ENCODE peak calls at places on chromosomes 11 and 22, in eight cellular contexts. One of them, this sample, is unnamed.

GRCh38 chr11:103953797-103954495 is 82.5 kb upstream of the DDI1 start:
- DNase-seq in brain microvascular endothelial cell: no peak
- DNase-seq in upper lobe of left lung: no peak
- DNase-seq in spleen: no peak
- DNase-seq in fibroblast of villous mesenchyme: no peak
- DNase-seq in ovary: no peak
- DNase-seq in GM06990: no peak
- DNase-seq in fibroblast of mammary gland: no peak
- DNase-seq in this sample: no peak

GRCh38 chr11:86431258-86431657 is 56.6 kb downstream of the CCDC81 start:
- DNase-seq in upper lobe of left lung: peak
- DNase-seq in fibroblast of mammary gland: no peak
- DNase-seq in spleen: no peak
- DNase-seq in ovary: no peak
- DNase-seq in brain microvascular endothelial cell: no peak
- DNase-seq in GM06990: no peak
- DNase-seq in fibroblast of villous mesenchyme: peak
- DNase-seq in this sample: no peak

GRCh38 chr11:68463714-68464113 is 3.2 kb downstream of the PPP6R3 start:
- DNase-seq in fibroblast of villous mesenchyme: no peak
- DNase-seq in fibroblast of mammary gland: no peak
- DNase-seq in GM06990: no peak
- DNase-seq in upper lobe of left lung: no peak
- DNase-seq in ovary: no peak
- DNase-seq in brain microvascular endothelial cell: no peak
- DNase-seq in spleen: peak
- DNase-seq in this sample: no peak

GRCh38 chr11:90809581-90809980 is 586.7 kb upstream of the CHORDC1 start:
- DNase-seq in fibroblast of mammary gland: no peak
- DNase-seq in ovary: no peak
- DNase-seq in upper lobe of left lung: no peak
- DNase-seq in spleen: no peak
- DNase-seq in brain microvascular endothelial cell: no peak
- DNase-seq in GM06990: no peak
- DNase-seq in fibroblast of villous mesenchyme: no peak
- DNase-seq in this sample: no peak

GRCh38 chr11:117563556-117563955 is 233.5 kb downstream of the DSCAML1 start:
- DNase-seq in spleen: peak
- DNase-seq in brain microvascular endothelial cell: no peak
- DNase-seq in fibroblast of mammary gland: no peak
- DNase-seq in upper lobe of left lung: no peak
- DNase-seq in fibroblast of villous mesenchyme: no peak
- DNase-seq in ovary: no peak
- DNase-seq in GM06990: no peak
- DNase-seq in this sample: no peak

GRCh38 chr22:47600281-47600680 is 837.8 kb downstream of the TBC1D22A start:
- DNase-seq in spleen: peak
- DNase-seq in ovary: no peak
- DNase-seq in upper lobe of left lung: no peak
- DNase-seq in GM06990: no peak
- DNase-seq in fibroblast of mammary gland: no peak
- DNase-seq in brain microvascular endothelial cell: no peak
- DNase-seq in fibroblast of villous mesenchyme: no peak
- DNase-seq in this sample: no peak

GRCh38 chr11:85961930-85962363 is 106.8 kb downstream of the CCDC83 start:
- DNase-seq in fibroblast of mammary gland: peak
- DNase-seq in spleen: no peak
- DNase-seq in brain microvascular endothelial cell: peak
- DNase-seq in ovary: no peak
- DNase-seq in fibroblast of villous mesenchyme: peak
- DNase-seq in GM06990: no peak
- DNase-seq in upper lobe of left lung: no peak
- DNase-seq in this sample: no peak

GRCh38 chr11:60927061-60927592 is 2.9 kb downstream of the TMEM132A start:
- DNase-seq in ovary: no peak
- DNase-seq in fibroblast of mammary gland: no peak
- DNase-seq in GM06990: no peak
- DNase-seq in brain microvascular endothelial cell: no peak
- DNase-seq in fibroblast of villous mesenchyme: no peak
- DNase-seq in spleen: no peak
- DNase-seq in upper lobe of left lung: peak
- DNase-seq in this sample: no peak

GRCh38 chr11:43518407-43519165 is 159.9 kb downstream of the TTC17 start:
- DNase-seq in spleen: no peak
- DNase-seq in upper lobe of left lung: no peak
- DNase-seq in fibroblast of villous mesenchyme: no peak
- DNase-seq in brain microvascular endothelial cell: peak
- DNase-seq in fibroblast of mammary gland: peak
- DNase-seq in GM06990: no peak
- DNase-seq in ovary: no peak
- DNase-seq in this sample: no peak

GRCh38 chr11:126284829-126285228 is 1.9 kb downstream of the TIRAP start:
- DNase-seq in spleen: no peak
- DNase-seq in brain microvascular endothelial cell: peak
- DNase-seq in upper lobe of left lung: no peak
- DNase-seq in fibroblast of mammary gland: peak
- DNase-seq in ovary: peak
- DNase-seq in GM06990: peak
- DNase-seq in fibroblast of villous mesenchyme: peak
- DNase-seq in this sample: peak

GRCh38 chr22:19629720-19630419 is 84.4 kb upstream of the SEPTIN5 start:
- DNase-seq in fibroblast of villous mesenchyme: peak
- DNase-seq in spleen: peak
- DNase-seq in fibroblast of mammary gland: peak
- DNase-seq in brain microvascular endothelial cell: peak
- DNase-seq in ovary: peak
- DNase-seq in GM06990: peak
- DNase-seq in upper lobe of left lung: no peak
- DNase-seq in this sample: peak

GRCh38 chr22:46813816-46814597 is 51.6 kb downstream of the TBC1D22A start:
- DNase-seq in GM06990: no peak
- DNase-seq in brain microvascular endothelial cell: peak
- DNase-seq in fibroblast of villous mesenchyme: peak
- DNase-seq in spleen: no peak
- DNase-seq in upper lobe of left lung: no peak
- DNase-seq in fibroblast of mammary gland: peak
- DNase-seq in ovary: no peak
- DNase-seq in this sample: peak

GRCh38 chr11:2673250-2673610 is 26.6 kb downstream of the KCNQ1OT1 start:
- DNase-seq in ovary: no peak
- DNase-seq in upper lobe of left lung: no peak
- DNase-seq in GM06990: no peak
- DNase-seq in fibroblast of villous mesenchyme: no peak
- DNase-seq in fibroblast of mammary gland: no peak
- DNase-seq in spleen: peak
- DNase-seq in brain microvascular endothelial cell: no peak
- DNase-seq in this sample: no peak

GRCh38 chr22:40638261-40638660 is 1.7 kb upstream of the MRTFA start:
- DNase-seq in upper lobe of left lung: no peak
- DNase-seq in fibroblast of villous mesenchyme: no peak
- DNase-seq in ovary: no peak
- DNase-seq in brain microvascular endothelial cell: no peak
- DNase-seq in fibroblast of mammary gland: no peak
- DNase-seq in GM06990: no peak
- DNase-seq in spleen: peak
- DNase-seq in this sample: no peak

GRCh38 chr11:91866642-91867041 is 358.0 kb upstream of the FAT3 start:
- DNase-seq in fibroblast of villous mesenchyme: no peak
- DNase-seq in brain microvascular endothelial cell: no peak
- DNase-seq in fibroblast of mammary gland: no peak
- DNase-seq in ovary: no peak
- DNase-seq in upper lobe of left lung: no peak
- DNase-seq in GM06990: no peak
- DNase-seq in spleen: no peak
- DNase-seq in this sample: no peak

GRCh38 chr22:21624120-21624879 is 5.5 kb downstream of the YDJC start:
- DNase-seq in ovary: no peak
- DNase-seq in brain microvascular endothelial cell: no peak
- DNase-seq in fibroblast of mammary gland: peak
- DNase-seq in upper lobe of left lung: no peak
- DNase-seq in spleen: no peak
- DNase-seq in fibroblast of villous mesenchyme: no peak
- DNase-seq in GM06990: no peak
- DNase-seq in this sample: no peak

GRCh38 chr22:42222140-42222539 is 48.3 kb downstream of the TCF20 start:
- DNase-seq in GM06990: no peak
- DNase-seq in upper lobe of left lung: no peak
- DNase-seq in ovary: no peak
- DNase-seq in fibroblast of mammary gland: no peak
- DNase-seq in spleen: no peak
- DNase-seq in fibroblast of villous mesenchyme: no peak
- DNase-seq in brain microvascular endothelial cell: no peak
- DNase-seq in this sample: no peak

GRCh38 chr11:69487391-69487790 is 5.9 kb downstream of the LINC01488 start:
- DNase-seq in spleen: peak
- DNase-seq in fibroblast of villous mesenchyme: no peak
- DNase-seq in brain microvascular endothelial cell: no peak
- DNase-seq in GM06990: no peak
- DNase-seq in upper lobe of left lung: no peak
- DNase-seq in ovary: no peak
- DNase-seq in fibroblast of mammary gland: no peak
- DNase-seq in this sample: no peak

GRCh38 chr11:80519591-80520258 is 1078.9 kb upstream of the TENM4 start:
- DNase-seq in ovary: no peak
- DNase-seq in fibroblast of mammary gland: no peak
- DNase-seq in fibroblast of villous mesenchyme: no peak
- DNase-seq in GM06990: no peak
- DNase-seq in upper lobe of left lung: no peak
- DNase-seq in brain microvascular endothelial cell: peak
- DNase-seq in spleen: no peak
- DNase-seq in this sample: no peak

GRCh38 chr22:47176573-47177333 is 414.3 kb downstream of the TBC1D22A start:
- DNase-seq in ovary: no peak
- DNase-seq in spleen: peak
- DNase-seq in upper lobe of left lung: peak
- DNase-seq in GM06990: peak
- DNase-seq in fibroblast of mammary gland: no peak
- DNase-seq in brain microvascular endothelial cell: no peak
- DNase-seq in fibroblast of villous mesenchyme: no peak
- DNase-seq in this sample: no peak

GRCh38 chr11:96486890-96487633 is 97.2 kb downstream of the JRKL start:
- DNase-seq in spleen: no peak
- DNase-seq in upper lobe of left lung: no peak
- DNase-seq in GM06990: no peak
- DNase-seq in brain microvascular endothelial cell: peak
- DNase-seq in fibroblast of mammary gland: no peak
- DNase-seq in ovary: no peak
- DNase-seq in fibroblast of villous mesenchyme: peak
- DNase-seq in this sample: no peak

GRCh38 chr11:6062691-6063358 is 32.3 kb upstream of the OR56A1 start:
- DNase-seq in spleen: no peak
- DNase-seq in brain microvascular endothelial cell: no peak
- DNase-seq in upper lobe of left lung: no peak
- DNase-seq in fibroblast of mammary gland: no peak
- DNase-seq in fibroblast of villous mesenchyme: no peak
- DNase-seq in ovary: no peak
- DNase-seq in GM06990: no peak
- DNase-seq in this sample: no peak
- TF ChIP-seq CTCF in spleen: no peak
- TF ChIP-seq CTCF in brain microvascular endothelial cell: no peak
- TF ChIP-seq CTCF in upper lobe of left lung: no peak
- TF ChIP-seq CTCF in fibroblast of mammary gland: no peak
- TF ChIP-seq CTCF in fibroblast of villous mesenchyme: no peak
- TF ChIP-seq CTCF in ovary: no peak
- TF ChIP-seq CTCF in GM06990: peak
- TF ChIP-seq CTCF in this sample: no peak

GRCh38 chr11:123064268-123064657 is 2.3 kb upstream of the HSPA8 start:
- DNase-seq in fibroblast of mammary gland: no peak
- DNase-seq in GM06990: no peak
- DNase-seq in ovary: no peak
- DNase-seq in upper lobe of left lung: no peak
- DNase-seq in spleen: no peak
- DNase-seq in fibroblast of villous mesenchyme: peak
- DNase-seq in brain microvascular endothelial cell: no peak
- DNase-seq in this sample: no peak
- H3K4me3 ChIP-seq in fibroblast of mammary gland: no peak
- H3K4me3 ChIP-seq in GM06990: peak
- H3K4me3 ChIP-seq in ovary: no peak
- H3K4me3 ChIP-seq in upper lobe of left lung: no peak
- H3K4me3 ChIP-seq in spleen: peak
- H3K4me3 ChIP-seq in fibroblast of villous mesenchyme: peak
- H3K4me3 ChIP-seq in brain microvascular endothelial cell: no peak
- H3K4me3 ChIP-seq in this sample: no peak

DNA sequence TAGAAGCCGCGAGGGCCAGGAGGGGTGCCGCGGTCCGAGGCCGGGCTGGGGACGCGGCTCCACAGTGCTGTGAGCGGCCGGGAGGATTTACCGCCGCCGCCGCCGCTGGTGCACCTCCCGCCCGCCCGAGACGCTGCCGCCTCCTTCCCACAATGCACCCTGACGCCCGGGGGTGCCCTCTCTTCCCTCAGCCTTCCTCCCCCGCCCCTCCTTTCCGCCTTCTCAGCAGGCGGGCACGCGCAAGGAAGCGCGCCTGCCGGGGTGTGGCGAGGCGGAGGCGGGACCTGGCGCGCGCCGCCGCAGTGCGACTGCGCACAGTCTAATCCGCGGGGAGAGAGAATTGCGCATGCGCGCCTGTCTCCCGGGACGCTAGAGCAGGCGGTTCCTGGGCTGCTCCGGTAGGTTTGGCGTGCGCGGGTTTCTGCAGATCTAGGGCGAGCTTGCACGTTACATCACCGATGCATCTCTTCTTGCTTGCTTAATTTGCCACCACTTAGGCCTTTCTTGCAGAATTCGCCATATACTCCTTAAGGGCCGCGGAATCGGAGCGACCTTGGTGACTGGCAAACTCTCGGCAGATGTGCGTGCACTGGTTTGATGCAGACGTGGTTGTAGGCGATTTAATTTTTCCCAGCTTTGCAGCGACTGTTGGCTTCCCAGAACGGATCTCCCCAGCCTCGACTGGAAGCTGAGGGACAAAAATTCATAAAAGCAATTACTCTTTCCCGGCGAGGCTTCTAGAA is at the start of the genes GVQW3 and THAP12:
- DNase-seq in ovary: peak
- DNase-seq in spleen: peak
- DNase-seq in GM06990: peak
- DNase-seq in upper lobe of left lung: peak
- DNase-seq in fibroblast of villous mesenchyme: peak
- DNase-seq in fibroblast of mammary gland: peak
- DNase-seq in brain microvascular endothelial cell: peak
- DNase-seq in this sample: peak
- TF ChIP-seq CTCF in ovary: no peak
- TF ChIP-seq CTCF in spleen: peak
- TF ChIP-seq CTCF in GM06990: peak
- TF ChIP-seq CTCF in upper lobe of left lung: no peak
- TF ChIP-seq CTCF in fibroblast of villous mesenchyme: no peak
- TF ChIP-seq CTCF in fibroblast of mammary gland: no peak
- TF ChIP-seq CTCF in brain microvascular endothelial cell: peak
- TF ChIP-seq CTCF in this sample: no peak

DNA sequence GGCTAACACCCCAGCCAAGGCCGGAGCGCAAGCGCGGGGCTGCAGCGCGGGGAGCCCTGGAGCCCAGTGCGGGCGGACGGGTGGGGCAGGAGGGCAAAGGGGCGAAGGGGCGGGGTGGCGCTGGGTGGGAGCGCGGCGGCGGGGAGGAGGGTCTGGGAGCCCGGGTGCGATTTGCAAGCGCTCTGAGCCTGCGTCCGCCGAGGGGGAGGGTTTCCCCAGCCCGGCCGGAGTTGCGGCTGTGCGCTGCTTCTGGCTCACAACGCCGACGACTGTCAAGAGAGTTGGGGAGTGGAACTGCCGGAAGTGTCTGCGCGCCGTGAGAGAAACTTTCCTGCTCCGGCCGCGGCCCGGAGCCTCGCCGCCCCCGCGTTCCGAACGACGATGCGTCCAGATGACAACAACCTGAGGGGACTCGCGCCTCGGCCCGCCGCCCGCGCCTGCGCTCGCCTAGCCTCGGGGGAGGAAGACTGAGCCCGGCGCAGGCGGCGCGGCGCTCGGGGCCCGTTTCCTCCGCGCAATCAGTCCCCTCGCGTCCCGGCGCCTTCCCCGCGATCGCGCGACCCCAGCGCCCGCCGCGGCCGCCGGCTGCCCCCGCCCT is at the start of gene ARHGAP42:
- DNase-seq in fibroblast of mammary gland: peak
- DNase-seq in upper lobe of left lung: peak
- DNase-seq in GM06990: peak
- DNase-seq in brain microvascular endothelial cell: peak
- DNase-seq in fibroblast of villous mesenchyme: peak
- DNase-seq in spleen: peak
- DNase-seq in ovary: peak
- DNase-seq in this sample: no peak
- H3K4me3 ChIP-seq in fibroblast of mammary gland: peak
- H3K4me3 ChIP-seq in upper lobe of left lung: peak
- H3K4me3 ChIP-seq in GM06990: peak
- H3K4me3 ChIP-seq in brain microvascular endothelial cell: peak
- H3K4me3 ChIP-seq in fibroblast of villous mesenchyme: peak
- H3K4me3 ChIP-seq in spleen: peak
- H3K4me3 ChIP-seq in ovary: peak
- H3K4me3 ChIP-seq in this sample: peak